ENCODE peak calls at places on chromosomes 16 and 17, in ten cellular contexts. X, S, T, G, V, K, D, F, C and J are unnamed samples.

GRCh38 chr17:36594626-36595401 is 3.1 kb downstream of the DHRS11 start:
- DNase-seq in X (no peak), S (no peak), K (no peak), D (no peak), V (no peak), C (peak; percentile 23), T (no peak), G (no peak), F (no peak), J (no peak)

GRCh38 chr16:88446736-88447135 is 6.3 kb upstream of the ZFPM1 start:
- DNase-seq in T (no peak), K (no peak), D (no peak), G (no peak), S (no peak), F (no peak), V (no peak), C (no peak), X (no peak), J (no peak)

GRCh38 chr17:60896996-60897395 is 219.3 kb downstream of the BCAS3 start:
- DNase-seq in T (no peak), V (no peak), F (no peak), S (no peak), D (no peak), G (no peak), C (no peak), K (no peak), X (no peak), J (no peak)

GRCh38 chr17:81171941-81172340 is 5.9 kb upstream of the AATK start:
- DNase-seq in V (no peak), F (no peak), K (no peak), S (no peak), C (no peak), T (no peak), G (no peak), D (peak; percentile 13), X (no peak), J (no peak)

GRCh38 chr17:44878627-44879221 is 20.5 kb downstream of the EFTUD2 start:
- DNase-seq in K (no peak), C (no peak), S (no peak), D (peak; percentile 38), V (no peak), G (no peak), F (peak; percentile 38), T (no peak), X (peak; percentile 57), J (peak; percentile 58)

GRCh38 chr16:57270221-57271062 is 14.0 kb downstream of the PLLP start:
- DNase-seq in C (no peak), T (no peak), F (no peak), X (no peak), D (no peak), G (no peak), K (no peak), V (no peak), S (no peak), J (no peak)

GRCh38 chr16:7303014-7303676 is 29.5 kb upstream of the RBFOX1 start:
- DNase-seq in F (no peak), X (no peak), T (no peak), G (no peak), S (no peak), V (peak; percentile 35), D (no peak), K (no peak), C (no peak), J (no peak)

GRCh38 chr16:2471016-2471652 is at the start of gene NTN3:
- DNase-seq in K (no peak), D (no peak), X (no peak), T (no peak), S (no peak), F (no peak), G (no peak), V (peak; percentile 43), C (no peak), J (no peak)

GRCh38 chr17:46028969-46029565 is 30.0 kb downstream of the STH start:
- DNase-seq in D (no peak), T (no peak), F (no peak), K (no peak), G (no peak), S (no peak), C (no peak), V (no peak), X (no peak), J (no peak)

GRCh38 chr17:46028374-46028773 is 29.3 kb downstream of the STH start:
- DNase-seq in G (no peak), T (no peak), S (no peak), K (no peak), F (no peak), X (no peak), V (no peak), C (no peak), D (no peak), J (no peak)

GRCh38 chr17:46030752-46031151 is 31.7 kb downstream of the STH start:
- DNase-seq in V (no peak), G (no peak), S (no peak), F (no peak), X (no peak), K (no peak), D (no peak), T (no peak), C (no peak), J (no peak)

GRCh38 chr17:46031440-46031839 is 32.4 kb downstream of the STH start:
- DNase-seq in T (no peak), G (no peak), X (no peak), D (no peak), F (no peak), K (no peak), V (peak; percentile 35), C (no peak), S (no peak), J (no peak)

DNA sequence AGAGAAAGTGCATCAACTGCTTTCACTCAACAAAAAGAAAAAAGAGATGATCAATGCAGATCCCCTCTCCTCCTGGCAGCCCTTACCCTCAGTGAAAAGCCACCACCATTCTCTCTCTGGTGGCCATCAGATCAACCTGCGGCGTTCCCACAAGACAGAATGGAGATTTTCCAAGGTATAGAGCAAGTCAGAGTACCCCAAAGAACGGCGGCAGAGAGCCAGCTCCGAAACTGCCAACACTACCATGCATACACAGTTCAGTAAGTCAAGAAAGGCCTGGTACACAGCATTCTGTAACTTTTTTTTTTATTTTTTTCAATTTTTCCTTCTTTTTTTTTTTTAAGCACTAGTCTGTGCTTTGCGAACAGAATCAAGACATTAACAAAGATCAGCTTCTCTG is 30.6 kb downstream of the STH start:
- DNase-seq in T (no peak), K (no peak), C (no peak), D (no peak), V (no peak), G (no peak), S (peak; percentile 54), X (no peak), F (no peak), J (no peak)
- TF ChIP-seq POLR2A in T (no peak), K (no peak), C (no peak), D (no peak), V (no peak), G (no peak), S (no peak), X (no peak), F (no peak), J (no peak)

DNA sequence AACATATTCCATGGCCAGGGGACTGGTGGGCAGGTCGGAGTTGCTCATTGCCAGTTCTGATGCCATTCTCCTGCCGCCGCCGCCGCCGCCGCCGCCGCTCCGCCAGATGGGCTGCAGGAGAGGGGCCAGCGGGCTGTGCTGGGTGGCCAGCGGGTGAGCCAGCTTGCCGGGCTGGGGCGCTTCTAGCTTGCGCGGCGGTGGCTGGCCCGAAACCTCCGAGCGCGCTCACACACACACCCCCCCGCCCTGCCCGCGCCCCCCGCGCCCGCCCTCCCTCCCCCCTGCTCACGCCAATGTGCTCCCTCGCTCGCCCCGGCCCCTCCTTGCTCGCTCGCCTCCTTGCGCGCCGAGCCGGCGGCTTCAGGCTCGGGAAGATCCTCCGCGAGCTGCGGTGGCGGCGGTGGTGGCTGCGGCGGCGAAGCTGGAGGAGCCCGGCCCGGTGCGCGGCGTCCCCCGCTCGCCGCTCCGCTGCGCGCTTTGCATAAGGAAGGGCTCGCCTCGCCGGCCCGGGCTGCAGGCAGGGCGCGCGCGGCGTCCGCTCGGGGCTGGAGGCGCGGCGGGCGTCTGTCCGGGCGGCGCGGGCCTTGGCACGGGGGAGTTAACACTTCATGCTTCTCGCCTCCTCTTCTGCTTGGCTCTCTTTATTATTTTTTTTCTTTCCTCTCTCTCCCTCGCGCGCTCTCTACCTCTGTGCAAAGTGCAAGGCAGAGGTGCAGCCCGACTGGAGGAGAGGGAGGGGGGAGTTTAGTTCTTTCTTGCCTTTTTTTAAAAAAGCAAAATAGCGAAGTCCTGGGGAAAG is 501 bp downstream of the MAF start:
- DNase-seq in C (no peak), S (peak; percentile 42), D (no peak), V (peak; percentile 86), F (no peak), X (peak; percentile 69), K (peak; percentile 75), T (no peak), G (peak; percentile 36), J (no peak)
- TF ChIP-seq POLR2A in C (no peak), S (no peak), D (no peak), V (peak; percentile 28), F (no peak), X (no peak), K (no peak), T (no peak), G (no peak), J (no peak)

GRCh38 chr17:28950017-28950751 is 1.1 kb downstream of the PHF12 start:
- DNase-seq in K (peak; percentile 61), V (peak; percentile 74), G (peak; percentile 56), F (no peak), T (peak; percentile 51), S (peak; percentile 51), C (peak; percentile 61), D (peak; percentile 39), X (peak; percentile 54), J (no peak)

GRCh38 chr17:28951428-28951990 is at the start of gene PHF12:
- DNase-seq in T (peak; percentile 100), S (peak; percentile 100), X (peak; percentile 100), F (peak; percentile 97), K (peak; percentile 99), G (peak; percentile 100), D (peak; percentile 100), V (peak; percentile 99), C (peak; percentile 100), J (peak; percentile 98)

GRCh38 chr17:28953444-28954118 is 2.3 kb upstream of the PHF12 start:
- DNase-seq in V (peak; percentile 51), D (peak; percentile 45), K (no peak), G (no peak), F (peak; percentile 60), S (peak; percentile 50), X (peak; percentile 59), T (peak; percentile 46), C (peak; percentile 51), J (no peak)

GRCh38 chr17:28950752-28951427 is 428 bp downstream of the PHF12 start:
- DNase-seq in F (no peak), C (no peak), D (no peak), X (peak; percentile 42), V (no peak), T (peak; percentile 30), K (no peak), S (no peak), G (no peak), J (no peak)

GRCh38 chr17:28951991-28952975 is 965 bp upstream of the PHF12 start:
- DNase-seq in G (peak; percentile 99), K (peak; percentile 95), X (peak; percentile 99), T (peak; percentile 99), S (peak; percentile 98), C (peak; percentile 98), D (peak; percentile 99), V (peak; percentile 95), F (peak; percentile 98), J (peak; percentile 96)
- TF ChIP-seq POLR2A in G (peak; percentile 4), K (peak; percentile 76), X (peak; percentile 42), T (no peak), S (peak; percentile 8), C (peak; percentile 80), D (no peak), V (no peak), F (no peak), J (peak; percentile 34)

GRCh38 chr17:2064147-2064489 is 9.2 kb downstream of the HIC1 start:
- DNase-seq in G (no peak), F (no peak), K (no peak), X (peak; percentile 21), D (no peak), T (no peak), C (no peak), S (no peak), V (no peak), J (no peak)

GRCh38 chr17:2063306-2064146 is 8.6 kb downstream of the HIC1 start:
- DNase-seq in D (peak; percentile 72), C (peak; percentile 39), V (no peak), G (no peak), K (peak; percentile 31), F (no peak), X (peak; percentile 75), T (no peak), S (no peak), J (no peak)

GRCh38 chr17:2067048-2067452 is 12.1 kb downstream of the HIC1 start:
- DNase-seq in X (no peak), F (no peak), D (no peak), S (no peak), T (no peak), V (no peak), G (no peak), C (no peak), K (no peak), J (no peak)

GRCh38 chr17:2064511-2064910 is 9.6 kb downstream of the HIC1 start:
- DNase-seq in V (no peak), C (peak; percentile 36), X (peak; percentile 34), F (no peak), G (no peak), K (peak; percentile 51), D (no peak), T (no peak), S (no peak), J (no peak)

GRCh38 chr17:2064980-2065785 is 10.3 kb downstream of the HIC1 start:
- DNase-seq in K (peak; percentile 68), V (peak; percentile 64), F (no peak), G (no peak), S (no peak), X (peak; percentile 64), D (peak; percentile 68), T (no peak), C (peak; percentile 46), J (no peak)
- TF ChIP-seq POLR2A in K (no peak), V (no peak), F (no peak), G (no peak), S (no peak), X (no peak), D (no peak), T (no peak), C (no peak), J (no peak)